ENCODE peak calls at places on chromosomes 12 and 14, in ten cellular contexts. K is fibroblast of lung, O is PC-9, A is Caco-2, S is HCT116, X is B cell, N is cardiac fibroblast, J is Peyer's patch, E is GM06990, R is AG09319. C is an unnamed sample.
A peak's percentile ranks its signal among the peaks of the same experiment; 100 is the strongest.

GRCh38 chr12:6932766-6933165 is 5.0 kb downstream of the ATN1 start:
- DNase-seq in K (no peak), O (no peak), A (no peak), S (no peak), X (no peak), N (no peak), J (no peak), E (no peak), R (no peak), C (no peak)

GRCh38 chr12:101939306-101939705 is 61.9 kb downstream of the DRAM1 start:
- DNase-seq in K (no peak), O (no peak), A (no peak), S (no peak), X (no peak), N (no peak), J (no peak), E (no peak), R (no peak), C (no peak)

GRCh38 chr14:75752907-75753594 is 92.0 kb downstream of the TTLL5 start:
- DNase-seq in K (peak; percentile 42), O (no peak), A (no peak), S (no peak), X (no peak), N (peak; percentile 36), J (no peak), E (no peak), R (no peak), C (no peak)

GRCh38 chr12:104604070-104604994 is 147.6 kb downstream of the CHST11 start:
- DNase-seq in K (peak; percentile 91), O (peak; percentile 77), A (no peak), S (peak; percentile 89), X (peak; percentile 67), N (peak; percentile 98), J (peak; percentile 52), E (peak; percentile 73), R (peak; percentile 82), C (peak; percentile 54)

GRCh38 chr14:86057018-86057667 is 527.2 kb downstream of the FLRT2 start:
- DNase-seq in K (peak; percentile 53), O (peak; percentile 1), A (no peak), S (no peak), X (no peak), N (peak; percentile 47), J (no peak), E (no peak), R (no peak), C (peak; percentile 47)

GRCh38 chr12:106001819-106002218 is 136.9 kb downstream of the NUAK1 start:
- DNase-seq in K (no peak), O (no peak), A (no peak), S (no peak), X (no peak), N (no peak), J (no peak), E (no peak), R (no peak), C (no peak)

GRCh38 chr14:35140718-35141581 is 18.6 kb downstream of the PRORP start:
- DNase-seq in K (peak; percentile 62), O (no peak), A (no peak), S (no peak), X (no peak), N (peak; percentile 56), J (no peak), E (no peak), R (no peak), C (no peak)

GRCh38 chr14:43621282-43621681 is 885.8 kb downstream of the FSCB start:
- DNase-seq in K (no peak), O (no peak), A (no peak), S (no peak), X (no peak), N (no peak), J (no peak), E (no peak), R (no peak), C (no peak)

GRCh38 chr14:28635387-28635786 is 131.2 kb upstream of the FOXG1 start:
- DNase-seq in K (peak; percentile 69), O (no peak), A (no peak), S (peak; percentile 3), X (no peak), N (peak; percentile 65), J (no peak), E (peak; percentile 2), R (no peak), C (no peak)

GRCh38 chr14:88551936-88552565 is 2.8 kb downstream of the PTPN21 start:
- DNase-seq in K (peak; percentile 20), O (no peak), A (no peak), S (no peak), X (no peak), N (peak; percentile 38), J (no peak), E (no peak), R (no peak), C (no peak)

GRCh38 chr14:62162998-62163589 is 400.9 kb downstream of the SNAPC1 start:
- DNase-seq in K (peak; percentile 69), O (peak; percentile 37), A (no peak), S (peak; percentile 23), X (no peak), N (peak; percentile 66), J (no peak), E (no peak), R (peak; percentile 5), C (peak; percentile 5)

GRCh38 chr12:125606312-125606711 is 541.1 kb downstream of the AACS start:
- DNase-seq in K (no peak), O (no peak), A (no peak), S (no peak), X (no peak), N (no peak), J (no peak), E (no peak), R (no peak), C (no peak)

DNA sequence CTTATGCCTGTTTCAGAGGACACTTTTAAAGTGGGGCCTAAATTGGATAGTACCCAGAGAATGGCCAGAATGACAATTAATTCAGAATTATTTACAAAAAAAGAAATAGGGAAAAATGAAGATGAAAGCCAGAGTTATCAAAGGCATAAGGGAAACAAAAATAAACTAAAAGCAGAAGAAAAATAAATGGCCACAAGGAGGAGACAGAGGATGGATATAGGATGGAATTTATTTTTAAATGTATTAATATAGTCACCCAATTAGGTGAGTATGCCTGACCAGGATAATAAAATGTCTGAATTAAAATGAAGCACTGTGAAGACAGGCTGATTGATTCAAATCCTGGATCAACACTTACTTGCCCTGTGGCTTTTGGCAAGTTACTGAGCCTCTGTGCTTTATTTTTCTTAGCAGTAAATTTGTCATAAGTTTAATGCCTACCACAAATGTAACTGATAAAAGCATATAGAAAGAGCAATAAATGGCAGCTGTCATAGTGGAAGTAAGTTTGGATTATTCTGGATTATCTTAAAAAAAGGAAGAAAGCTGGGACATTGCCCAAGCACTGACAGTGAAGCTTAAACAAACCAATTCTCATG is 3.4 kb downstream of the CLEC9A start:
- DNase-seq in K (peak; percentile 54), O (no peak), A (no peak), S (no peak), X (no peak), N (peak; percentile 37), J (no peak), E (no peak), R (no peak), C (no peak)
- TF ChIP-seq CTCF in K (peak; percentile 11), O (peak; percentile 80), A (peak; percentile 69), S (peak; percentile 51), X (peak; percentile 56), N (peak; percentile 37), J (peak; percentile 27), E (peak; percentile 42), R (peak; percentile 34), C (peak; percentile 70)

DNA sequence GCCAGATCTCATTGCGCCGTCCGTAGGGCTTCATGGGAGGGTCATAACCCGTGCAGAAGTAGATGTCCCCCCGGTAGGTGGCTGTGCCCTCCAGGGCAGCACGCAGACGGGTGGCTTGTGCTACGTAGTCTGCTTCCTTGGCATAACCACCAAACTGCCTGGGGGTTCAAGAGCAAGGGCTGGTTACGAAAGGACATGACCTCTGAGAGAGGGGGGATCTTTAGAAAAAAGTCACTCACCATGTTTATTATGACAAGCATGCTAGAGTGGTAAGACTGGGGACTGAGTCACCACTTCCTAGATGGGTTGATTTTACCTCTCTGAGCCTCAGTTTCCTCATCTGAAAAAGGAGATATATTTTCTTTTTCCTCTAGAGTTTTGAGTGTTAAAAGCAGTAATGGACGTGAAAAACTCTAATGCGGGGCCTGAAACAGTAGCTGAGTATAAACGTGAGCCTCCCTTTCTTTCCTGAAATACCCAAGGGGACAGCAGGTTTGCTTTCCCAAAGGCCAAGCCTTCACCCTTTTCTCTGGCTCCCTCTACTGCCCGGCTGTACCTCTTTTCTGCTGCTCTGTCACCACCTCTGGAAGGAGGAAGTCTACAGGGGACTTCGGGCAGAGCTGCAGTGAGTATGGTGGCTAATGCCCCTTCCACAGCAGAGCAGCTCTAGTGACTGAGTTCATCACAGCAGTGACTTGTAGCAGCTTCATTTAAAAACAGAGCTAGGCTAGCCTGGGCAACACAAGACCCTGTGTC is 23.5 kb upstream of the GPRC5D start:
- DNase-seq in K (peak; percentile 51), O (peak; percentile 66), A (peak; percentile 70), S (peak; percentile 29), X (no peak), N (peak; percentile 72), J (no peak), E (no peak), R (no peak), C (no peak)
- TF ChIP-seq CTCF in K (peak; percentile 44), O (peak; percentile 48), A (peak; percentile 46), S (peak; percentile 69), X (no peak), N (peak; percentile 78), J (peak; percentile 46), E (peak; percentile 70), R (peak; percentile 44), C (no peak)

DNA sequence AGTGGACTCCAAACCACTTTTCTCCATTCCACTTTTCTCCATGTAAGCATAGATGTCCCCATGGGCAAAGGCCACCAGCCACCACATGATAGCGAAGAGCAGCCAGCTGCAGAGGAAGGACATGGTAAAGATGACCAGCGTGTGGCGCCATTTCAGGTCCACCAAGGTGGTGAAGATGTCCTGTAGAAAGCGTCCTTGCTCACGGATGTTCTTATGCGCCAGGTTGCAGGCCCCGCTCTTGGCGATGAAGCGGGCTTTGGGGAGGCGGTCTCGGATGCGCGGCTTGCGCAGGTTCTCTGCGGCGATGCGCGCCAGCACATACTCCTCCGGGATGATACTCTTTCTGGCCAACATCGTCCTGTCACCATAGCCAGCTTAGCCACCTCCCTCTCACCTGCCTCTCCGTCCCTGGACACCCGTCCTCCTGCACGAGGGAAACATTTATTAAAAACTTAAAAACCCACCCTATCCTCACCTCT is 1.2 kb downstream of the KCNJ8 start:
- DNase-seq in K (peak; percentile 31), O (no peak), A (peak; percentile 88), S (peak; percentile 3), X (no peak), N (peak; percentile 63), J (no peak), E (no peak), R (no peak), C (peak; percentile 18)
- TF ChIP-seq CTCF in K (peak; percentile 24), O (peak; percentile 27), A (peak; percentile 87), S (peak; percentile 61), X (no peak), N (peak; percentile 34), J (peak; percentile 10), E (peak; percentile 5), R (peak; percentile 29), C (no peak)

GRCh38 chr14:67332468-67332867 is 27.1 kb downstream of the ATP6V1D start:
- DNase-seq in K (no peak), O (no peak), A (no peak), S (no peak), X (no peak), N (no peak), J (no peak), E (no peak), R (no peak), C (no peak)

GRCh38 chr14:67331368-67332125 is 28.1 kb downstream of the ATP6V1D start:
- DNase-seq in K (no peak), O (no peak), A (no peak), S (no peak), X (no peak), N (no peak), J (no peak), E (no peak), R (no peak), C (no peak)

GRCh38 chr14:67335781-67336180 is 23.8 kb downstream of the ATP6V1D start:
- DNase-seq in K (peak; percentile 38), O (no peak), A (no peak), S (peak; percentile 36), X (no peak), N (peak; percentile 54), J (no peak), E (no peak), R (no peak), C (peak; percentile 31)
- TF ChIP-seq CTCF in K (peak; percentile 37), O (peak; percentile 83), A (peak; percentile 53), S (peak; percentile 75), X (peak; percentile 51), N (peak; percentile 43), J (peak; percentile 28), E (peak; percentile 50), R (no peak), C (peak; percentile 51)

C was measured in activated CD8-positive, alpha-beta T cell treated with anti-CD3 and anti-CD28 coated beads for 36 hours.